ENCODE peak calls at places on chromosome 5, in eight cellular contexts. U is psoas muscle; O is DMS153; N is stimulated activated naive B cell treated with anti-CD40 and anti-IgM and Interleukin-4, amounts not matched to agents 10 μg/mL and 1 μg/mL and 100 μg/mL, for 72 hours; J is kidney glomerular epithelial cell; P is NCI-H446 treated with DMSO at 0.1 percent for 48 hours; D is left colon; C is SK-MEL-5. V is an unnamed sample.

GRCh38 chr5:154386952-154387629 is 58.7 kb upstream of the SAP30L start:
- DNase-seq in U (no peak), O (no peak), N (no peak), J (peak), P (no peak), D (no peak), C (no peak), V (no peak)

GRCh38 chr5:160655717-160656116 is 196.3 kb downstream of the ATP10B start:
- DNase-seq in U (no peak), O (no peak), N (no peak), J (no peak), P (no peak), D (peak), C (no peak), V (no peak)

GRCh38 chr5:1959911-1960581 is 77.3 kb upstream of the IRX4 start:
- DNase-seq in U (no peak), O (no peak), N (no peak), J (no peak), P (no peak), D (no peak), C (peak), V (no peak)

GRCh38 chr5:179316111-179316551 is 29.1 kb downstream of the ADAMTS2 start:
- DNase-seq in U (peak), O (no peak), N (no peak), J (no peak), P (peak), D (no peak), C (no peak), V (no peak)

GRCh38 chr5:36407396-36407795 is 105.7 kb upstream of the RANBP3L start:
- DNase-seq in U (no peak), O (no peak), N (no peak), J (no peak), P (no peak), D (no peak), C (no peak), V (no peak)

GRCh38 chr5:74199436-74200210 is 440.9 kb downstream of the ENC1 start:
- DNase-seq in U (no peak), O (no peak), N (no peak), J (peak), P (no peak), D (no peak), C (no peak), V (no peak)

GRCh38 chr5:67971223-67971830 is 244.2 kb upstream of the PIK3R1 start:
- DNase-seq in U (peak), O (no peak), N (no peak), J (no peak), P (no peak), D (no peak), C (no peak), V (no peak)

GRCh38 chr5:139847790-139848507 is 52.3 kb downstream of the PSD2 start:
- DNase-seq in U (peak), O (no peak), N (peak), J (peak), P (no peak), D (no peak), C (no peak), V (no peak)

GRCh38 chr5:1512541-1513291 is 11.0 kb downstream of the LPCAT1 start:
- DNase-seq in U (peak), O (no peak), N (no peak), J (no peak), P (no peak), D (peak), C (no peak), V (no peak)

GRCh38 chr5:60366489-60366888 is 333.5 kb downstream of the DEPDC1B start:
- DNase-seq in U (no peak), O (no peak), N (no peak), J (no peak), P (peak), D (no peak), C (no peak), V (no peak)

GRCh38 chr5:10503997-10504761 is 59.7 kb upstream of the ANKRD33B start:
- DNase-seq in U (no peak), O (no peak), N (no peak), J (no peak), P (no peak), D (no peak), C (peak), V (no peak)

GRCh38 chr5:116595498-116595897 is 20.9 kb upstream of the SEMA6A start:
- DNase-seq in U (no peak), O (no peak), N (no peak), J (no peak), P (no peak), D (no peak), C (no peak), V (no peak)

GRCh38 chr5:35876454-35876853 is 19.8 kb downstream of the IL7R start:
- DNase-seq in U (no peak), O (no peak), N (no peak), J (no peak), P (no peak), D (no peak), C (no peak), V (no peak)

GRCh38 chr5:96096724-96097123 is 135.1 kb upstream of the ELL2 start:
- DNase-seq in U (no peak), O (no peak), N (no peak), J (no peak), P (no peak), D (no peak), C (no peak), V (no peak)

GRCh38 chr5:152676177-152676576 is 271.1 kb upstream of the NMUR2 start:
- DNase-seq in U (no peak), O (no peak), N (no peak), J (no peak), P (no peak), D (no peak), C (no peak), V (no peak)

GRCh38 chr5:174490717-174491116 is 233.7 kb upstream of the MSX2 start:
- DNase-seq in U (no peak), O (no peak), N (no peak), J (no peak), P (no peak), D (no peak), C (no peak), V (no peak)

GRCh38 chr5:174354571-174354970 is 309.1 kb downstream of the NSG2 start:
- DNase-seq in U (no peak), O (no peak), N (no peak), J (no peak), P (no peak), D (no peak), C (no peak), V (no peak)

GRCh38 chr5:152547202-152547601 is 142.1 kb upstream of the NMUR2 start:
- DNase-seq in U (no peak), O (no peak), N (no peak), J (no peak), P (peak), D (no peak), C (no peak), V (no peak)

GRCh38 chr5:141003791-141004601 is 37.7 kb downstream of the PCDHAC2 start:
- DNase-seq in U (no peak), O (peak), N (no peak), J (peak), P (peak), D (peak), C (peak), V (peak)

GRCh38 chr5:135535420-135535819 is 344 bp downstream of the NEUROG1 start:
- DNase-seq in U (no peak), O (no peak), N (no peak), J (no peak), P (no peak), D (no peak), C (no peak), V (no peak)

GRCh38 chr5:74762599-74762998 is 4.3 kb downstream of the GFM2 start:
- DNase-seq in U (no peak), O (no peak), N (no peak), J (peak), P (no peak), D (no peak), C (no peak), V (no peak)

GRCh38 chr5:166909926-166910325 is 1381.5 kb upstream of the WWC1 start:
- DNase-seq in U (no peak), O (no peak), N (no peak), J (no peak), P (no peak), D (no peak), C (no peak), V (no peak)

GRCh38 chr5:77366717-77367500 is 125.2 kb downstream of the WDR41 start:
- DNase-seq in U (no peak), O (no peak), N (no peak), J (no peak), P (no peak), D (no peak), C (no peak), V (no peak)

GRCh38 chr5:138950411-138951011 is 75.4 kb upstream of the LRRTM2 start:
- DNase-seq in U (no peak), O (no peak), N (no peak), J (no peak), P (peak), D (no peak), C (no peak), V (no peak)

GRCh38 chr5:107012371-107012770 is 658.4 kb downstream of the EFNA5 start:
- DNase-seq in U (no peak), O (no peak), N (no peak), J (no peak), P (no peak), D (no peak), C (no peak), V (no peak)

GRCh38 chr5:109996246-109996645 is 306.5 kb downstream of the MAN2A1 start:
- DNase-seq in U (no peak), O (no peak), N (no peak), J (no peak), P (no peak), D (no peak), C (no peak), V (no peak)